ENCODE peak calls at places on chromosomes 13 and 19, in four cellular contexts. O is globus pallidus, B is KG1, J is frontal cortex. E is an unnamed sample.

GRCh38 chr13:93260591-93260990 is 34.0 kb downstream of the GPC6 start:
- DNase-seq in O (no peak), B (no peak), J (no peak), E (no peak)

GRCh38 chr13:109611912-109612691 is 174.3 kb downstream of the IRS2 start:
- DNase-seq in O (no peak), B (no peak), J (no peak), E (no peak)

GRCh38 chr13:45446181-45446580 is 18.6 kb upstream of the COG3 start:
- DNase-seq in O (no peak), B (no peak), J (no peak), E (no peak)

GRCh38 chr19:7928741-7929701 is 3.1 kb upstream of the CTXN1 start:
- DNase-seq in O (no peak), B (peak; percentile 58), J (no peak), E (peak; percentile 57)

GRCh38 chr19:35977446-35978222 is 17.4 kb upstream of the SDHAF1 start:
- DNase-seq in O (no peak), B (no peak), J (no peak), E (no peak)

GRCh38 chr19:52198678-52199077 is 8.8 kb downstream of the PPP2R1A start:
- DNase-seq in O (no peak), B (no peak), J (no peak), E (no peak)

GRCh38 chr19:50258918-50259372 is 55.5 kb downstream of the MYH14 start:
- DNase-seq in O (no peak), B (no peak), J (peak; percentile 39), E (peak; percentile 38)

GRCh38 chr19:41882568-41883462 is at the start of gene ARHGEF1:
- DNase-seq in O (no peak), B (peak; percentile 43), J (peak; percentile 73), E (peak; percentile 65)

GRCh38 chr13:113544896-113545295 is 39.7 kb upstream of the TFDP1 start:
- DNase-seq in O (no peak), B (no peak), J (no peak), E (no peak)

GRCh38 chr13:28609936-28610335 is 49.0 kb upstream of the POMP start:
- DNase-seq in O (no peak), B (no peak), J (no peak), E (no peak)

GRCh38 chr13:110882972-110883371 is 31.9 kb downstream of the ANKRD10 start:
- DNase-seq in O (no peak), B (no peak), J (no peak), E (no peak)

GRCh38 chr19:38003427-38004099 is 96.6 kb downstream of the SIPA1L3 start:
- DNase-seq in O (peak; percentile 67), B (no peak), J (peak; percentile 36), E (peak; percentile 55)

GRCh38 chr13:19818223-19818842 is 35.6 kb upstream of the PSPC1 start:
- DNase-seq in O (no peak), B (no peak), J (no peak), E (peak; percentile 37)

GRCh38 chr19:8128551-8128950 is 20.8 kb downstream of the FBN3 start:
- DNase-seq in O (no peak), B (no peak), J (no peak), E (no peak)

E was measured in mucosa of descending colon.